ENCODE peak calls at places on chromosomes 4 and X, in six cellular contexts. One of them, this sample, is unnamed.

GRCh38 chrX:108064613-108065012 is 19.7 kb downstream of the VSIG1 start:
- DNase-seq in ovary: no peak
- DNase-seq in heart left ventricle: no peak
- DNase-seq in IMR-90: no peak
- DNase-seq in A549: no peak
- DNase-seq in stomach: no peak
- DNase-seq in this sample: no peak

GRCh38 chr4:149752729-149753128 is 62.9 kb downstream of the IQCM start:
- DNase-seq in stomach: no peak
- DNase-seq in heart left ventricle: no peak
- DNase-seq in A549: no peak
- DNase-seq in IMR-90: no peak
- DNase-seq in ovary: no peak
- DNase-seq in this sample: no peak

GRCh38 chr4:121053601-121054143 is 18.7 kb downstream of the NDNF start:
- DNase-seq in IMR-90: no peak
- DNase-seq in ovary: no peak
- DNase-seq in heart left ventricle: no peak
- DNase-seq in stomach: no peak
- DNase-seq in A549: no peak
- DNase-seq in this sample: no peak

GRCh38 chr4:151811403-151811802 is 50.6 kb upstream of the GATB start:
- DNase-seq in ovary: no peak
- DNase-seq in A549: no peak
- DNase-seq in stomach: no peak
- DNase-seq in heart left ventricle: no peak
- DNase-seq in IMR-90: no peak
- DNase-seq in this sample: no peak

GRCh38 chr4:101307901-101308300 is 39.4 kb downstream of the PPP3CA start:
- DNase-seq in heart left ventricle: no peak
- DNase-seq in ovary: no peak
- DNase-seq in A549: no peak
- DNase-seq in stomach: no peak
- DNase-seq in IMR-90: no peak
- DNase-seq in this sample: no peak

GRCh38 chrX:22122510-22122909 is 90.4 kb downstream of the PHEX start:
- DNase-seq in stomach: no peak
- DNase-seq in ovary: no peak
- DNase-seq in heart left ventricle: no peak
- DNase-seq in A549: no peak
- DNase-seq in IMR-90: peak; percentile 82
- DNase-seq in this sample: no peak

GRCh38 chr4:36997727-36998126 is 246.8 kb upstream of the NWD2 start:
- DNase-seq in heart left ventricle: no peak
- DNase-seq in A549: no peak
- DNase-seq in IMR-90: no peak
- DNase-seq in stomach: no peak
- DNase-seq in ovary: no peak
- DNase-seq in this sample: no peak

GRCh38 chr4:55004831-55005230 is 120.6 kb downstream of the KDR start:
- DNase-seq in A549: no peak
- DNase-seq in ovary: no peak
- DNase-seq in stomach: no peak
- DNase-seq in IMR-90: no peak
- DNase-seq in heart left ventricle: no peak
- DNase-seq in this sample: peak; percentile 16

GRCh38 chr4:149793459-149793858 is 22.2 kb downstream of the IQCM start:
- DNase-seq in stomach: no peak
- DNase-seq in A549: no peak
- DNase-seq in ovary: no peak
- DNase-seq in heart left ventricle: no peak
- DNase-seq in IMR-90: peak; percentile 45
- DNase-seq in this sample: no peak

GRCh38 chr4:102754044-102754443 is 6.7 kb downstream of the MANBA start:
- DNase-seq in heart left ventricle: no peak
- DNase-seq in stomach: no peak
- DNase-seq in IMR-90: peak; percentile 64
- DNase-seq in ovary: no peak
- DNase-seq in A549: no peak
- DNase-seq in this sample: no peak

DNA sequence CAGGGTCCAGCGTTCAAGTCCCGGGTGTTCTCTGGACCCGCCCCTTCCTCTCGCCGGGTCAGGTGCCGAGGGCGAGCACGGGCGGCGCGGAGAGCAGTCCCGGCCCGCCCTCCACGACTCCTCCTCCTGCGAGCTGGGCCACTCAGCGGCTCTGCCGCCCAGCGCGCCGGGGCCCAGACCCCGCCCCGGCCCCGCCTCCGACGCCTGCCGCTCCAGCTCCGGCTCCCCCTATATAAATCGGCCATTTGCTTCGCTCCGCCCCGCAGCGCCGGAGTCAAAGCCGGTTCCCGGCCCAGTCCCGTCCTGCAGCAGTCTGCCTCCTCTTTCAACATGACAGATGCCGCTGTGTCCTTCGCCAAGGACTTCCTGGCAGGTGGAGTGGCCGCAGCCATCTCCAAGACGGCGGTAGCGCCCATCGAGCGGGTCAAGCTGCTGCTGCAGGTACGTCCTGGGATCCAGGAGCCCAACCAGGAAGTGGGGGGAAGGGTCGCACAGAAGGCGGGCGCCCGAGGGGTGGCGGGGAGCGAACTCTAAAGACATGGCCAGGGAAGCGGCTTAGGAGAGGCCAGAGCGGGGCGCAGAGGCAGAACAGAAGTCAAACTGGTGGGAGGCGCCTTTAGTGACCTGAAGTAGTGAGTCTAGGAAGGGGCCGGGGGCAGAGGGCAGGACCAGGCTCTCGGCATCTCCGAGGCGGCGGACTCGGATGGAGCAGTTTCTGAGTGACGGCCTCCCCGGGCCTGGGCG is at the start of gene SLC25A5:
- DNase-seq in ovary: peak; percentile 80
- DNase-seq in A549: peak; percentile 88
- DNase-seq in heart left ventricle: peak; percentile 91
- DNase-seq in IMR-90: peak; percentile 69
- DNase-seq in stomach: peak; percentile 86
- DNase-seq in this sample: peak; percentile 82
- TF ChIP-seq POLR2A in ovary: peak; percentile 81
- TF ChIP-seq POLR2A in A549: peak; percentile 93
- TF ChIP-seq POLR2A in heart left ventricle: peak; percentile 54
- TF ChIP-seq POLR2A in IMR-90: peak; percentile 91
- TF ChIP-seq POLR2A in stomach: no peak
- TF ChIP-seq POLR2A in this sample: peak; percentile 47

DNA sequence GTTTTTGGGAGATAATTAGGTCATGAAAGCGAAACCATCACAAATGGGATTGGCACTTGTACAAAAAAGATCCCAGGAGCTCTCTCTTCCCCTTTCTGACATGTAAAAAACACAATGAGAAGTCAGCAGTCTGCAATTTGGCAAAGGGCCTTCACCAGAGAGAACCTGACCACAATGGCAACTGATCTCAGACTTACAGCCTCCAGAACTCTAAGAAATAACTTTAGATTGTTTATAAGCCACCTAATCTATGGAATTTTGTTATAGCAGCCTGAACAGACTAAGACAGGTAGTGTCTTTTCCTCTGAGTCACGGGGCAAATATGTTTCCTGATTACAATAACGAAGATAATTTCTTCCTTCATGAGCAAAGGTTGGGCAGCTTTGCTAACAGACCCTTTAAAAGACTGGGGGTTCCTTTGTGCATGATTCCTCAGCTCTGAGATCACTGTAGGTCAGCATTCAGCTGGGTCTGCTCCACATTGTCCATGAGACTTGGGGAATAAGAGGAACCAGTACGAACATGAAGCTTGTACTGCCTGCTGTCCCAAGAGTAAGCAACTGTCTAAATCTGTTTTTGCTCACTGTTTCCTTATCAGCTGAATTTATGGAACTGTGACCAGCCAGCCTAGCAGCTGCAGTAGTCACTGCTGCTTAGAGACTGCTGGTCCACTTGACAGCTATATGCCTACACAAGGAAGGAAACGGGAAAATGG is 191.7 kb downstream of the ANAPC10 start:
- DNase-seq in stomach: no peak
- DNase-seq in heart left ventricle: no peak
- DNase-seq in A549: no peak
- DNase-seq in IMR-90: peak; percentile 29
- DNase-seq in ovary: no peak
- DNase-seq in this sample: no peak
- H3K27ac ChIP-seq in stomach: no peak overlapping the region
- H3K27ac ChIP-seq in heart left ventricle: no peak overlapping the region
- H3K27ac ChIP-seq in A549: no peak overlapping the region
- H3K27ac ChIP-seq in IMR-90: no peak overlapping the region
- H3K27ac ChIP-seq in ovary: no peak overlapping the region
- H3K27ac ChIP-seq in this sample: no peak overlapping the region

GRCh38 chr4:2733001-2733843 is 22.9 kb downstream of the TNIP2 start:
- DNase-seq in ovary: no peak
- DNase-seq in heart left ventricle: no peak
- DNase-seq in stomach: no peak
- DNase-seq in IMR-90: no peak
- DNase-seq in A549: no peak
- DNase-seq in this sample: no peak
- TF ChIP-seq POLR2A in ovary: no peak
- TF ChIP-seq POLR2A in heart left ventricle: no peak
- TF ChIP-seq POLR2A in stomach: no peak
- TF ChIP-seq POLR2A in IMR-90: no peak
- TF ChIP-seq POLR2A in A549: no peak
- TF ChIP-seq POLR2A in this sample: no peak

DNA sequence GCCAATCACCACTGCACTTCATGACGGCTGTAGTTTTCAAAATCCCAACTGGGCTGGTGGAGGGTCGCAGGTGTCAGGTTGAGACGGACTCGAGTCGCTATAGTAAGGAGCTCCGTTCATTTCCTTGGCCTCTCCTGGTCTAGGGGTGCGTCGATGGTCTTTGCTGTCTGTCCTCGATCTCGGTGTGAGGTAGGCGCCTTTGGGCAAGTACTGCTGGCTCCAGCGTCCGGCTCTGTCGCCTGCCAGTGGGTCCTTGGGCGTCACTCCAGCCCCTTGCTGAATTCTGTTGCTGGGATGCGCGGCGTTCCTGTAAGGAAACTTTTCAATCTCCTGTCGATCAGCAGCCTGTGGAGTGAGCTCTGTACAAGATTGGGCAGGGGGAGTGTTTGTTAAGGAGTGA is 76.7 kb downstream of the CCNB3 start:
- DNase-seq in ovary: no peak
- DNase-seq in IMR-90: no peak
- DNase-seq in heart left ventricle: no peak
- DNase-seq in A549: no peak
- DNase-seq in stomach: no peak
- DNase-seq in this sample: no peak
- H3K27ac ChIP-seq in ovary: no peak overlapping the region
- H3K27ac ChIP-seq in IMR-90: no peak overlapping the region
- H3K27ac ChIP-seq in heart left ventricle: no peak overlapping the region
- H3K27ac ChIP-seq in A549: no peak overlapping the region
- H3K27ac ChIP-seq in stomach: no peak overlapping the region
- H3K27ac ChIP-seq in this sample: no peak overlapping the region

DNA sequence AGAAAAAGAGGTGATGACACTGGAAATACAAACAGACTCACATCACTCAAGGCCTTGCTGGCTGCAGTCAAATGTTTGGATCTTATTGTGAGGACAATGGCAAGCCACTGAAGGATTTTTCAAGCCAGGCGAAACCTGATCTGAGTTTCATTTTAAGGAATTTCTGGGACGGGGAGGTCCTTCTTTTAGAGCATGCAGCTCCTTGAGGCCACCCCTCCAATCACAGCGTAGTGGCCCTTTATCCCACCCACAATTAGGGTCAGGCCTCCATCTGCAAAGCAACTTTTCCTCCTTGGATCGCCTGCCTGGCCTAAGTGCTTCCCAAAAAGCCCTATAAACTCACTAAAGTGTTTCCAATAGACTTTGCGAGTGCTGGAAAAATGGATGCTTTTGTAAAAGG is 115.5 kb downstream of the EFHC2 start:
- DNase-seq in ovary: no peak
- DNase-seq in IMR-90: no peak
- DNase-seq in heart left ventricle: no peak
- DNase-seq in A549: no peak
- DNase-seq in stomach: no peak
- DNase-seq in this sample: no peak
- TF ChIP-seq POLR2A in ovary: no peak
- TF ChIP-seq POLR2A in IMR-90: no peak
- TF ChIP-seq POLR2A in heart left ventricle: no peak
- TF ChIP-seq POLR2A in A549: no peak
- TF ChIP-seq POLR2A in stomach: no peak
- TF ChIP-seq POLR2A in this sample: no peak

DNA sequence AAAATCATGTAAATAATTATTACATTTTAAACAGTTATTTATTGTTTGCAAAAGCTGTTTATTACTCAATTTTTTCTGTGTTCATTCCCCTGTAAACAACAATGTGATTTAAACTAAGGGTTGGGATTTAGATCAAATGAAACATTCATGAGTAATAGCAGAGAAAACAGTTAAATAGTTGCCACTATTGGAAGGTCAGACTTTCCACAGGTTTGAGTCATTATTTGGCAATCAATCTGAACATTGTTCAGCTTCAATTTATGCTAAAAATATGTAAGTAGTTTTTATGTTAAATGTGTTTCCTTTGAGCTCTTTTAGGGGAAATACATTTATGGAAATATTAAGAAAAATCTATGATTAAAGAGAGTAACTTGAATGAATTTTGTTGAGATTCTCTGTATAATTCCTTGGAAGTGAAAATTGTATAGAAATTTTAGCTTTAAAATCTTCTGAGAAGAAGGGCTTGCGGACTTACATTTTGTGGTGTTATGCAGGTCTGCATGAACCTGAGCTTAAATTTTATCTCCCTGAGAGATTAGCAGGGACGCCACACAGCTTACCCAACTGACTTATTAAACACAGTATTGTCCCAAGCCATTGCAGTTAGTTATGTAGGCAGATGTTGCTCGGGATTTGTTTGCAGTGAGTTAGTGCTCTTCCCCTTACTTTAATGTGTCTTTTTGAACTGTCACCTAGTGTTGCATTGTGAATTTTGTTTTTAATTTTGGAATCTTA is 145.0 kb downstream of the STIM2 start:
- DNase-seq in ovary: no peak
- DNase-seq in heart left ventricle: no peak
- DNase-seq in A549: no peak
- DNase-seq in IMR-90: peak; percentile 78
- DNase-seq in stomach: no peak
- DNase-seq in this sample: no peak
- H3K27ac ChIP-seq in ovary: peak overlapping the region; percentile 35
- H3K27ac ChIP-seq in heart left ventricle: no peak overlapping the region
- H3K27ac ChIP-seq in A549: no peak overlapping the region
- H3K27ac ChIP-seq in IMR-90: peak overlapping the region; percentile 47
- H3K27ac ChIP-seq in stomach: no peak overlapping the region
- H3K27ac ChIP-seq in this sample: no peak overlapping the region